ENCODE peak calls at places on chromosome 3, in six cellular contexts. G is GM12892, Z is H54, V is Peyer's patch, X is ovary, H is K562. L is an unnamed sample.
A peak's percentile ranks its signal among the peaks of the same experiment; 100 is the strongest.

GRCh38 chr3:177358085-177358967 is 161.0 kb upstream of the TBL1XR1 start:
- DNase-seq in Z (peak; percentile 61), V (peak; percentile 75), X (peak; percentile 65), H (peak; percentile 66), G (peak; percentile 37), L (peak; percentile 90)

GRCh38 chr3:56131976-56132590 is 336.2 kb downstream of the ERC2 start:
- DNase-seq in X (no peak), V (no peak), H (peak; percentile 10), G (no peak), Z (peak; percentile 61), L (peak; percentile 25)

GRCh38 chr3:144301863-144302262 is 330.2 kb downstream of the DIPK2A start:
- DNase-seq in V (no peak), G (no peak), H (no peak), X (no peak), Z (no peak), L (no peak)

GRCh38 chr3:138082085-138082991 is 33.1 kb downstream of the DZIP1L start:
- DNase-seq in G (no peak), V (no peak), X (peak; percentile 35), Z (peak; percentile 31), H (no peak), L (no peak)

GRCh38 chr3:112360574-112360973 is 27.6 kb downstream of the CD200 start:
- DNase-seq in X (no peak), G (no peak), Z (no peak), V (no peak), H (no peak), L (no peak)

GRCh38 chr3:11288021-11288491 is 15.9 kb downstream of the ATG7 start:
- DNase-seq in Z (no peak), X (no peak), G (no peak), H (no peak), V (no peak), L (no peak)

GRCh38 chr3:79361748-79362378 is 405.9 kb downstream of the ROBO1 start:
- DNase-seq in V (no peak), G (no peak), X (no peak), H (no peak), Z (no peak), L (no peak)

GRCh38 chr3:151766454-151766853 is 32.7 kb downstream of the AADACL2 start:
- DNase-seq in X (no peak), Z (no peak), H (no peak), V (no peak), G (no peak), L (no peak)

GRCh38 chr3:40170395-40170794 is 139.1 kb upstream of the EIF1B start:
- DNase-seq in Z (no peak), G (peak; percentile 23), V (no peak), H (no peak), X (no peak), L (no peak)

GRCh38 chr3:151316267-151316991 is at the start of gene GPR87:
- DNase-seq in Z (peak; percentile 21), X (no peak), G (no peak), H (no peak), V (no peak), L (no peak)

GRCh38 chr3:99670556-99670950 is 32.2 kb downstream of the COL8A1 start:
- DNase-seq in G (no peak), V (no peak), Z (no peak), H (no peak), X (no peak), L (no peak)

GRCh38 chr3:189598530-189598929 is 32.7 kb upstream of the TP63 start:
- DNase-seq in G (no peak), H (no peak), Z (no peak), V (no peak), X (no peak), L (no peak)

GRCh38 chr3:57809609-57809968 is 53.5 kb downstream of the SLMAP start:
- DNase-seq in H (no peak), G (no peak), Z (no peak), X (no peak), V (no peak), L (no peak)

GRCh38 chr3:17505856-17506255 is 236.6 kb downstream of the TBC1D5 start:
- DNase-seq in V (no peak), G (no peak), X (no peak), Z (no peak), H (no peak), L (no peak)

GRCh38 chr3:14988988-14989394 is 41.6 kb downstream of the NR2C2 start:
- DNase-seq in Z (no peak), G (peak; percentile 42), X (no peak), V (no peak), H (peak; percentile 26), L (no peak)

GRCh38 chr3:85360742-85361387 is 402.1 kb downstream of the CADM2 start:
- DNase-seq in H (no peak), X (no peak), V (no peak), Z (peak; percentile 1), G (no peak), L (no peak)

GRCh38 chr3:177973241-177973840 is 562.9 kb upstream of the KCNMB2 start:
- DNase-seq in X (no peak), G (no peak), V (no peak), Z (no peak), H (no peak), L (no peak)

GRCh38 chr3:19866751-19867347 is 67.2 kb downstream of the EFHB start:
- DNase-seq in G (no peak), Z (no peak), X (peak; percentile 32), H (peak; percentile 52), V (no peak), L (peak; percentile 25)

GRCh38 chr3:56383092-56383491 is 85.2 kb downstream of the ERC2 start:
- DNase-seq in H (no peak), G (no peak), Z (no peak), V (no peak), X (no peak), L (no peak)

GRCh38 chr3:184532940-184533732 is 28.4 kb upstream of the EPHB3 start:
- DNase-seq in H (no peak), X (no peak), Z (no peak), G (no peak), V (no peak), L (no peak)

DNA sequence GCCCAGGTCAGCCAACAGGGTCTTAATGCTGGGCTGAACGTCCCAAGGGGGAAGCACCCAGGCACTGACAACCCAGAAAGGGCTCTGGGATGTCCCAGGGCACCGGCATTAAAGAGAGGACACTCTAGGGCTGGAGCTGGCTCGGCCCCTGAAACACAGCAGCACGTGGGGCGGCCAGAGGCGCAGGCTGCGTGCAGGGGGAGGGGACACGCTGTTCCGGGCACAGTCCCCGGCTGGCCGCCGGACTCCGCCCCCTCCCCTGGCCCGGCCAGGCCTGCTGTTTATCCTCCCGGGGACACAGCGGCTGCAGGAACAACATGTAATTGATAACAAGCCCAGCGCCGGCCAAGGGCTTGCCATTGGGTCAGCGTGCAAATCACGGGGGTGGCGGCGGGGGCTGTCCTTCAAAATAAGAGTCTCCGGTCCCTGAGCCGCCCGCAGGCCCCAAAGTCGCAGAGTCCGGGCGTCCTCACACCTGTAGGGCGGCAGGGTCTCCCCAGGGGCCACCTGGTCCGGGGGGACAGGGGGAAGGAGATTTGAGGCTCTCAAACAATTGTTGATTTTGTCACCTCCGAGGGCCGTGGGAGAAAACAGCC is 1.3 kb downstream of the KLF15 start:
- DNase-seq in H (peak; percentile 94), Z (no peak), V (peak; percentile 82), X (peak; percentile 99), G (peak; percentile 37), L (peak; percentile 99)
- TF ChIP-seq POLR2A in H (peak; percentile 46), Z (no peak), V (no peak), X (peak; percentile 70), G (no peak), L (no peak)

DNA sequence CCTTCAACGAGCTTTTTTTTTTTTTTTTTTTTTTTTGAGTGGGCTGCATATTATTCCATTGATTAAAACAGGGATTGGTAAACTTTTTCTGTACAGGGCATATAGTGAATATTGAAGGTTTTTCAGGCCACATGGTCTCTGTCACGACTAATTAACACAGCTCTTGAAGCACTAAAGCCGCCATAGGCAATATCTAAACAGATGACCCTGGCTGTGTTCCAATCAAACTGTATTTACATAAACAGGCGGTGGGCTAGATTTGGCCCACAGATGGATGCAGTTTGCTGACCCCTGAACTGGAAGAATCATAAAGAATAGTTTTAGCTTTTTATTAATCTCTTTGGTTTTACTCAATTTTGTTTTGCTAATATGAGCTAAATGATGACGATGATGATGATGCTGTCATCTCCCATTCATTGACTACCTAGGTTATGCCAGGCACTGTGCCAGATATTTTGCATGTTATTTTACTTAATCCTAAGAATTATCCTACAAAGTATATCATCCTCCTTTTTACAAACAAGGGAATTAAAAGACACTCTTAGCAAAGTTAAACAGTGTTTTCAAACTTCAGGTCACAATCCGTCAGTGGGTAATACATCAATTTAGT is 54.2 kb downstream of the LMCD1 start:
- DNase-seq in V (no peak), Z (no peak), H (no peak), G (no peak), X (no peak), L (no peak)
- TF ChIP-seq POLR2A in V (no peak), Z (no peak), H (no peak), G (no peak), X (no peak), L (no peak)

DNA sequence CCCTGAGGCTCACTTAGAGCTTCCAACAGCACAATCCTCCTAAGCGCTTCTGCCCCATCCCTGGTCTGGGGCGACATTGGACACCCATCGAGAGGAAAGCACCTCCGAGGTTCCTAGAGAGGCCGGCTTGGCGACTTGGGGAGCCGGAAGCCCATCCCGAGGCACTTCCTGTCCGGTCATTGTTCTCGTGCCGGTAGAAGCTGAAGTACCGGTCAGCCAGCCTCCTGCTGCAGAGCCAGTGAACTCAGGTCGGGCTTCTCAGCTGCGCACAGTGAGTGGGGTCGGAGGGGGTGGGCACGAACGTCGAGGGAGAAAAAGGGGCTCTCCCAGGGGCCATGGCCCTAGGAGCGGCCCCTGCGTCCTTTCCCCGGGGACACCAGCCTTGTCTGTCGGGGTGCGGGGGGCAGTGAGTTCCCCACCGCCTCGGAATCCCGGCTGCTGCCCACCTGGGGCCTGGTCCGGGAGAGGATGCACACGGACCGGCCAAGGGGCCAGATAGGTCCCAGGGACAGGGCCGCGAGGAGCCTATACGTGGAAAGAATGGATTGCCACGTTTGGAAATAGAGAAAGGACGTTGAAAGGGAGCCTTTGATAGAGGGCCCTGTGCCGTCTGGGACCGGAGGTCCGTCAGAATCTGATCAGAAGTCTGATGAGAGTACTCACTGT is at the start of gene ZNF35:
- DNase-seq in V (peak; percentile 77), G (peak; percentile 68), X (peak; percentile 63), H (peak; percentile 91), Z (peak; percentile 71), L (peak; percentile 90)
- TF ChIP-seq POLR2A in V (no peak), G (peak; percentile 90), X (no peak), H (peak; percentile 89), Z (peak; percentile 60), L (no peak)

DNA sequence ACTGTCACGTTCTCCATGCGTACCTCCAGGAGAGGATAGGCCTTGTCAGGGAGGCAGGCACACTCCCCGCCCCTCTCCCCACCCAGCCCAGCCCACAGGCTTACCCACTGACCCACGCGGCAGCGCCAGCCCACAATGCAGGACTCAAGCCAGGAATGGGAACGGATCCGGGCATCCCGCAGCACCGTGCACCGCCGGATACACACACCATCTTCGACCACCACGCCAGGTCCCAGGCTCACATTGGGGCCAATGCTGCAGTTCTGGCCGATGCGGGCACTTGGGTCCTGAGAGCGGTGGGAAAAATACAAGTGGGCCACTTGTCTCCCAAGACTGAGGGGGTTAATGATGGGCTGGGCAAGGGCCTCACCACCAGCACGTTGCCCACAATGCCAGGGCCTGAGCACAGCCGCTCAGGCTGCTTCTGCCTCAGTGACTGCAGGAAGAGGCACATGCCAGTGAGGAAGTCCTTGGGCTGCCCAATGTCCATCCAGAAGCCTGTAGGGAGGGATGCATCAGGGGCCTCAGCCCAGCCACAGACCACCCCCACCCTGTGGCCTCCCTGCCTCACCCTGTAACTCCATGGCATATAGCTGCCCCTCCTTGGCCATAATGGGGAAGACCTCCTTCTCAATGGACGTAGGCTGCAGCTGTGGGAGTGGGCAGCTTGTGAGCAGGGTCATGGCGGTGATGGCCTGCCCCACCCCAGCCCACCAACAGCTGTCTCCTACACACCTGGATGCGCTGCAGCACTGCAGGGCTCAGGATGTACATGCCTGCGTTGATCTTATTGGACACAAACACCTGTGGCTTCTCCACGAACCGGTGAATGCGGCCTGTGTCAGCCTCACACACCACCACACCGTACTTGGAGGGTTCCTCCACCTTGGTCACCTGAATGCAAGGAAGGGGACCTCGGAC is 1.6 kb downstream of the GMPPB start:
- DNase-seq in Z (no peak), G (peak; percentile 2), H (no peak), X (peak; percentile 27), V (peak; percentile 47), L (no peak)
- TF ChIP-seq POLR2A in Z (no peak), G (no peak), H (peak; percentile 27), X (no peak), V (no peak), L (no peak)

L was measured in lower leg skin.